ENCODE peak calls at places on chromosomes 2 and 18, in six cellular contexts. One of them, this sample, is unnamed.

GRCh38 chr2:23118894-23119293 is 266.1 kb upstream of the KLHL29 start:
- DNase-seq in suprapubic skin: no peak
- DNase-seq in K562: no peak
- DNase-seq in SK-N-SH: no peak
- DNase-seq in tibial nerve: no peak
- DNase-seq in transverse colon: no peak
- DNase-seq in this sample: no peak

GRCh38 chr2:235180642-235181041 is 228.8 kb downstream of the SH3BP4 start:
- DNase-seq in transverse colon: no peak
- DNase-seq in tibial nerve: no peak
- DNase-seq in K562: no peak
- DNase-seq in suprapubic skin: no peak
- DNase-seq in SK-N-SH: no peak
- DNase-seq in this sample: no peak

GRCh38 chr18:75544496-75544895 is 117.0 kb upstream of the SMIM21 start:
- DNase-seq in transverse colon: no peak
- DNase-seq in suprapubic skin: no peak
- DNase-seq in tibial nerve: no peak
- DNase-seq in K562: no peak
- DNase-seq in SK-N-SH: no peak
- DNase-seq in this sample: no peak

GRCh38 chr2:1824202-1824905 is 80.0 kb upstream of the PXDN start:
- DNase-seq in transverse colon: peak; percentile 29
- DNase-seq in K562: no peak
- DNase-seq in suprapubic skin: no peak
- DNase-seq in SK-N-SH: no peak
- DNase-seq in tibial nerve: no peak
- DNase-seq in this sample: no peak

GRCh38 chr2:15968280-15969178 is 28.2 kb downstream of the MYCN start:
- DNase-seq in SK-N-SH: no peak
- DNase-seq in tibial nerve: no peak
- DNase-seq in suprapubic skin: no peak
- DNase-seq in transverse colon: no peak
- DNase-seq in K562: no peak
- DNase-seq in this sample: no peak

GRCh38 chr2:239224249-239224605 is 176.6 kb downstream of the HDAC4 start:
- DNase-seq in suprapubic skin: no peak
- DNase-seq in K562: no peak
- DNase-seq in SK-N-SH: no peak
- DNase-seq in tibial nerve: no peak
- DNase-seq in transverse colon: no peak
- DNase-seq in this sample: no peak

GRCh38 chr2:143026411-143027054 is 102.7 kb upstream of the ARHGAP15 start:
- DNase-seq in K562: no peak
- DNase-seq in transverse colon: no peak
- DNase-seq in suprapubic skin: no peak
- DNase-seq in tibial nerve: peak; percentile 36
- DNase-seq in SK-N-SH: no peak
- DNase-seq in this sample: no peak

GRCh38 chr2:83113953-83114352 is 1345.1 kb downstream of the SUCLG1 start:
- DNase-seq in K562: no peak
- DNase-seq in suprapubic skin: no peak
- DNase-seq in transverse colon: no peak
- DNase-seq in SK-N-SH: no peak
- DNase-seq in tibial nerve: no peak
- DNase-seq in this sample: no peak

GRCh38 chr18:75223687-75224347 is 13.2 kb downstream of the TSHZ1 start:
- DNase-seq in suprapubic skin: no peak
- DNase-seq in tibial nerve: no peak
- DNase-seq in transverse colon: no peak
- DNase-seq in K562: no peak
- DNase-seq in SK-N-SH: no peak
- DNase-seq in this sample: no peak

GRCh38 chr2:169803480-169803879 is 4.8 kb downstream of the SSB start:
- DNase-seq in transverse colon: no peak
- DNase-seq in SK-N-SH: no peak
- DNase-seq in suprapubic skin: no peak
- DNase-seq in K562: no peak
- DNase-seq in tibial nerve: no peak
- DNase-seq in this sample: no peak

GRCh38 chr2:54486766-54487165 is 30.6 kb downstream of the SPTBN1 start:
- DNase-seq in SK-N-SH: no peak
- DNase-seq in tibial nerve: no peak
- DNase-seq in suprapubic skin: no peak
- DNase-seq in K562: no peak
- DNase-seq in transverse colon: no peak
- DNase-seq in this sample: no peak

GRCh38 chr18:31325051-31325450 is 7.1 kb downstream of the DSG1 start:
- DNase-seq in transverse colon: no peak
- DNase-seq in K562: no peak
- DNase-seq in tibial nerve: peak; percentile 17
- DNase-seq in suprapubic skin: no peak
- DNase-seq in SK-N-SH: no peak
- DNase-seq in this sample: no peak

GRCh38 chr2:41141146-41141791 is 689.4 kb upstream of the SLC8A1 start:
- DNase-seq in transverse colon: no peak
- DNase-seq in tibial nerve: no peak
- DNase-seq in K562: no peak
- DNase-seq in suprapubic skin: no peak
- DNase-seq in SK-N-SH: no peak
- DNase-seq in this sample: no peak

GRCh38 chr2:177633910-177634294 is 241.3 kb downstream of the AGPS start:
- DNase-seq in transverse colon: no peak
- DNase-seq in suprapubic skin: no peak
- DNase-seq in SK-N-SH: no peak
- DNase-seq in tibial nerve: no peak
- DNase-seq in K562: no peak
- DNase-seq in this sample: no peak

GRCh38 chr2:119069781-119070180 is 88.8 kb downstream of the C1QL2 start:
- DNase-seq in transverse colon: no peak
- DNase-seq in SK-N-SH: no peak
- DNase-seq in tibial nerve: no peak
- DNase-seq in suprapubic skin: no peak
- DNase-seq in K562: no peak
- DNase-seq in this sample: no peak

GRCh38 chr2:99554238-99554637 is 64.4 kb upstream of the REV1 start:
- DNase-seq in tibial nerve: no peak
- DNase-seq in suprapubic skin: no peak
- DNase-seq in transverse colon: no peak
- DNase-seq in K562: peak; percentile 22
- DNase-seq in SK-N-SH: no peak
- DNase-seq in this sample: no peak

GRCh38 chr2:152560163-152560562 is 157.1 kb downstream of the PRPF40A start:
- DNase-seq in SK-N-SH: no peak
- DNase-seq in K562: no peak
- DNase-seq in suprapubic skin: no peak
- DNase-seq in tibial nerve: no peak
- DNase-seq in transverse colon: no peak
- DNase-seq in this sample: no peak

GRCh38 chr2:237574894-237575868 is 8.8 kb downstream of the PRLH start:
- DNase-seq in SK-N-SH: no peak
- DNase-seq in K562: no peak
- DNase-seq in transverse colon: peak; percentile 30
- DNase-seq in tibial nerve: no peak
- DNase-seq in suprapubic skin: no peak
- DNase-seq in this sample: peak; percentile 48

GRCh38 chr2:9658972-9659371 is 28.2 kb upstream of the YWHAQ start:
- DNase-seq in transverse colon: no peak
- DNase-seq in SK-N-SH: no peak
- DNase-seq in tibial nerve: no peak
- DNase-seq in suprapubic skin: no peak
- DNase-seq in K562: no peak
- DNase-seq in this sample: no peak

GRCh38 chr2:74792282-74792681 is 41.6 kb upstream of the HK2 start:
- DNase-seq in transverse colon: no peak
- DNase-seq in SK-N-SH: no peak
- DNase-seq in suprapubic skin: no peak
- DNase-seq in tibial nerve: no peak
- DNase-seq in K562: no peak
- DNase-seq in this sample: no peak

DNA sequence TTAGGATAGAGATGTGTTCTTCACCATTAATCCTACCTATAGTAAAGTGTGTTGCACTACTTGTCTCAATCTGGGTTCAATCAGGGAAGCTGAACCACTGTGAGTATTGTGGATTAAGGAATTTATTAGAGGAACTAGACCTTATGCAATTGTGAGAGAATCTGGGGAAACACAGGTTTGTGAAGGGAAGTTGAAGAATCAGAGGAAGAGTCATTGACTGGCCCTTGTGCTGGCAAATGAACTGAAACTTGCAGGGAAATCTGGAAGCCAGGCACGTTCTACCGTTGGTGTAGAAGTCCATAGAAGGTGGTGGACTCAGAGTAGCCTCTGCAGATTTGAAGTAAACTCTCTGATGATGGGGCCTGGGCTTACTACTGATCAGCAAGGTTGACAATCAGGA is 44.6 kb upstream of the HK2 start:
- DNase-seq in suprapubic skin: no peak
- DNase-seq in SK-N-SH: no peak
- DNase-seq in transverse colon: no peak
- DNase-seq in tibial nerve: no peak
- DNase-seq in K562: no peak
- DNase-seq in this sample: no peak
- H3K4me3 ChIP-seq in suprapubic skin: no peak overlapping the region
- H3K4me3 ChIP-seq in SK-N-SH: no peak overlapping the region
- H3K4me3 ChIP-seq in transverse colon: no peak overlapping the region
- H3K4me3 ChIP-seq in tibial nerve: no peak overlapping the region
- H3K4me3 ChIP-seq in K562: no peak overlapping the region
- H3K4me3 ChIP-seq in this sample: no peak overlapping the region

DNA sequence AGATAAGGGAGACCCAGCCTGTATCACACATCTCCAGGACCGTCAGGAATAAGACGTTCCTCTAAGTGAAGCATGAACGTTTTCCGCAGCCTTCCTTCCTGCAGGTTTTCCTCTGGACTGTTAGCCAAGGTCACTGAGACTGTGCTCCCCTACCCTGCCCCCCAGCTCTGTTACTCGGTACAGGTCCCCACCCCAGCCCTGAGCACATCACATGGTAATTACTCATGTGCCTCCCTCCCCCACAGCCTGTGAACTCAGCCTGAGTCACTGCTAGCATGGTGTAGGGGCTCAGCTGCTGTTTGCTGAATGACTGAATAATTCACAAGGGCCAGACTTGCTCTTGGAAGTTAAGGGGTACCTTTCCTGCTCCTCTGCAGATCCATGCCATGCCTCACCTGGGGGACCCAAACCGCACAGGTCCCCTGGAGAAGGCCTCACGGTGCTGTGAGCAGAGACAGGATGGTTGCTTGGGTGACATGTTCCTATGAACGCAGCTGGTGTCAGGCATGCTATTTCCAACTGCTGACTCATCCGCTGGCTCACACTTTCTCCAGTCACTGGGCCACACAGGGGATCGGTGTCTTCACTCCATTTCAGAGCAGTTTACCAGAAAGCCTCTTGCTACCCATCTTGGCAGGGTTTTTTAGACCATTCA is 88.2 kb downstream of the PLB1 start:
- DNase-seq in SK-N-SH: no peak
- DNase-seq in transverse colon: peak; percentile 50
- DNase-seq in suprapubic skin: peak; percentile 85
- DNase-seq in tibial nerve: peak; percentile 60
- DNase-seq in K562: peak; percentile 89
- DNase-seq in this sample: peak; percentile 68
- TF ChIP-seq EP300 in SK-N-SH: no peak
- TF ChIP-seq EP300 in transverse colon: no peak
- TF ChIP-seq EP300 in suprapubic skin: no peak
- TF ChIP-seq EP300 in tibial nerve: peak; percentile 30
- TF ChIP-seq EP300 in K562: peak; percentile 84
- TF ChIP-seq EP300 in this sample: no peak

DNA sequence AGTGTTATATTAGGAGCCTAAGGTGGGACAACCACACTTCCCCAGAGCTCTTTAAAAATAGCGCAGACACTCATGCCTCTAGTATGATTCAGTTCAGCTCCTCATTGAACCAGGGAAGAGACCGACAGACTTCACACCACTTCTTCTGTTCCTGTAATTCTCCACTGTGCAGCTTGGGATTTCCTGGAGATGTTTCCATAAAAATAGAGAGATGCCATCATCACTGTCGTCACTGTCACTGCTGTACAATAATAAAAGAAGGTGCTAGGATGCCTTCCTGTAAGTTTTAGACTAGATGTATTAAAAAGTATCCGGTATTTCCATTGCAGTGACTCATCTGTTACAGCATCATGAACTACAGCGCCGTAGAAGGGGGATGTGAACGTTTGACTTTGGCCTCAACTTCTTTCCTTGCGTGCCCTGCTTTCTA is 110.9 kb downstream of the FAM210A start:
- DNase-seq in tibial nerve: no peak
- DNase-seq in SK-N-SH: no peak
- DNase-seq in K562: no peak
- DNase-seq in transverse colon: no peak
- DNase-seq in suprapubic skin: no peak
- DNase-seq in this sample: no peak
- H3K4me1 ChIP-seq in tibial nerve: peaks cover 18% of the 10 kb centered on the region
- H3K4me1 ChIP-seq in SK-N-SH: peaks cover 23% of the 10 kb centered on the region
- H3K4me1 ChIP-seq in K562: peaks cover 12% of the 10 kb centered on the region
- H3K4me1 ChIP-seq in transverse colon: peaks cover 4% of the 10 kb centered on the region
- H3K4me1 ChIP-seq in suprapubic skin: peaks cover 39% of the 10 kb centered on the region
- H3K4me1 ChIP-seq in this sample: peaks cover 2% of the 10 kb centered on the region

GRCh38 chr2:30266051-30266621 is 34.8 kb downstream of the LBH start:
- DNase-seq in K562: no peak
- DNase-seq in SK-N-SH: no peak
- DNase-seq in suprapubic skin: no peak
- DNase-seq in transverse colon: peak; percentile 34
- DNase-seq in tibial nerve: no peak
- DNase-seq in this sample: no peak

GRCh38 chr2:30267161-30267568 is 35.8 kb downstream of the LBH start:
- DNase-seq in SK-N-SH: no peak
- DNase-seq in K562: peak; percentile 34
- DNase-seq in tibial nerve: no peak
- DNase-seq in suprapubic skin: no peak
- DNase-seq in transverse colon: peak; percentile 19
- DNase-seq in this sample: no peak

GRCh38 chr2:30264236-30264635 is 32.9 kb downstream of the LBH start:
- DNase-seq in SK-N-SH: no peak
- DNase-seq in transverse colon: no peak
- DNase-seq in suprapubic skin: no peak
- DNase-seq in K562: no peak
- DNase-seq in tibial nerve: no peak
- DNase-seq in this sample: no peak

GRCh38 chr2:30266705-30267104 is 35.4 kb downstream of the LBH start:
- DNase-seq in transverse colon: no peak
- DNase-seq in SK-N-SH: no peak
- DNase-seq in K562: no peak
- DNase-seq in tibial nerve: no peak
- DNase-seq in suprapubic skin: no peak
- DNase-seq in this sample: no peak

DNA sequence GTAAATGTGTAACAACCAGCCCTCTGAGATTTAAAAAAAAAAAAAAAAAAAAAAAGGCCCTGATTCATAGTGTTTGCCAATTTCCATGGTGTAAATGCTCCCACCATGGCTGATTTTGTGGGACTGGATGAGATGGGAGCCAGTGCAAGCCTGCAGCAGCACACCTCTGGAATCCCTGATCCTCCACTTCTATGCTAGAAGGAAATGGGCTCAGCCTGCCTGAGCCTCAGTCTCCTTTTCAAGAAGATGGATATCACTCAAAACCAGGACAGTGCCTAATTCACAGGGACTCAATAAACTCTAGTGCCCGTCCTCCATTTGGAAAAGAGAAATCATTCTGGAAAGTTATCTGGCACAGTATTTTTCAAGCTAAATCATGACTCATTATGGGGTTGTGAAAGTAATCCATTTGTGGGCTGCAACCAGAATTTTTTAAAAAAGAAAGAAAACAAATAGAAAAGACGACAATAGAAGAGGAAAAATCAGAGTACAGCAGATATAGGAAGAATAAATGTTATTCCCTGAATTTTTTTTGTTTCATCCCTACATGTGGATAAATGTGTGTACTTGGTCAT is 34.2 kb downstream of the LBH start:
- DNase-seq in tibial nerve: no peak
- DNase-seq in transverse colon: no peak
- DNase-seq in suprapubic skin: no peak
- DNase-seq in K562: no peak
- DNase-seq in SK-N-SH: no peak
- DNase-seq in this sample: no peak
- H3K4me3 ChIP-seq in tibial nerve: no peak overlapping the region
- H3K4me3 ChIP-seq in transverse colon: no peak overlapping the region
- H3K4me3 ChIP-seq in suprapubic skin: no peak overlapping the region
- H3K4me3 ChIP-seq in K562: no peak overlapping the region
- H3K4me3 ChIP-seq in SK-N-SH: no peak overlapping the region
- H3K4me3 ChIP-seq in this sample: no peak overlapping the region